ENCODE peak calls at places on chromosomes 16 and 17, in nine cellular contexts. G is A549, C is pancreas, L is sigmoid colon, O is mammary epithelial cell, Q is endothelial cell of umbilical vein, T is AG04450, Y is right atrium auricular region, D is endodermal cell. K is an unnamed sample.

GRCh38 chr16:89845417-89845816 is 17.1 kb downstream of the SPIRE2 start:
- DNase-seq in Y (no peak), C (no peak), D (no peak), L (no peak), Q (no peak), G (no peak), O (no peak), T (no peak), K (no peak)

GRCh38 chr16:89275837-89276720 is 58.6 kb downstream of the ZNF778 start:
- DNase-seq in Y (no peak), O (no peak), Q (no peak), T (no peak), G (no peak), D (no peak), L (no peak), C (no peak), K (no peak)

GRCh38 chr16:5541356-5541755 is 443.8 kb upstream of the EEF2KMT start:
- DNase-seq in O (no peak), C (no peak), L (no peak), D (peak), G (no peak), T (no peak), Q (no peak), Y (no peak), K (no peak)

GRCh38 chr16:51407199-51407598 is 256.1 kb upstream of the SALL1 start:
- DNase-seq in O (peak), D (no peak), C (no peak), G (no peak), T (no peak), Q (no peak), L (no peak), Y (no peak), K (no peak)

GRCh38 chr17:60523822-60524221 is 2.2 kb downstream of the APPBP2 start:
- DNase-seq in G (no peak), D (no peak), T (no peak), L (no peak), O (no peak), Q (peak), C (no peak), Y (no peak), K (no peak)

GRCh38 chr16:55955845-55956244 is 80.7 kb upstream of the CES5A start:
- DNase-seq in Y (peak), Q (no peak), G (no peak), L (peak), T (no peak), O (no peak), C (peak), D (no peak), K (no peak)

GRCh38 chr17:47895254-47895855 is 681 bp upstream of the SP2 start:
- DNase-seq in T (no peak), O (peak), D (no peak), C (no peak), Q (no peak), Y (peak), L (no peak), G (peak), K (no peak)

GRCh38 chr17:56034120-56034757 is 119.0 kb upstream of the ANKFN1 start:
- DNase-seq in O (no peak), G (no peak), L (no peak), Q (no peak), D (no peak), Y (no peak), T (no peak), C (no peak), K (no peak)

GRCh38 chr17:39934324-39934723 is 6.8 kb downstream of the LRRC3C start:
- DNase-seq in Y (no peak), G (no peak), O (no peak), Q (no peak), L (no peak), T (no peak), D (no peak), C (no peak), K (no peak)

GRCh38 chr16:56193951-56194726 is 2.9 kb downstream of the GNAO1 start:
- DNase-seq in G (peak), D (peak), C (peak), Q (peak), T (no peak), Y (peak), L (peak), O (peak), K (no peak)

GRCh38 chr17:50088952-50089825 is 6.0 kb upstream of the PDK2 start:
- DNase-seq in C (no peak), O (no peak), Y (no peak), L (no peak), D (no peak), T (no peak), G (no peak), Q (no peak), K (no peak)

GRCh38 chr17:80477647-80478478 is 1.5 kb upstream of the NPTX1 start:
- DNase-seq in Q (peak), G (peak), Y (no peak), L (peak), C (no peak), O (peak), D (peak), T (no peak), K (no peak)

GRCh38 chr17:50139950-50140885 is 10.3 kb upstream of the SAMD14 start:
- DNase-seq in Y (peak), T (no peak), C (peak), L (peak), D (peak), G (peak), O (peak), Q (peak), K (no peak)

GRCh38 chr16:88308441-88309173 is 74.2 kb upstream of the ZNF469 start:
- DNase-seq in T (no peak), G (no peak), D (no peak), C (no peak), Y (no peak), O (no peak), L (no peak), Q (no peak), K (no peak)

GRCh38 chr16:87661561-87661960 is 59.3 kb downstream of the JPH3 start:
- DNase-seq in T (no peak), L (no peak), G (peak), C (no peak), D (peak), O (peak), Y (no peak), Q (peak), K (no peak)

GRCh38 chr16:87586201-87586782 is 16.0 kb upstream of the JPH3 start:
- DNase-seq in O (no peak), T (no peak), D (peak), Y (no peak), C (no peak), G (no peak), L (no peak), Q (peak), K (no peak)

GRCh38 chr17:64694207-64694606 is 32.1 kb upstream of the SMURF2 start:
- DNase-seq in O (peak), L (no peak), G (peak), D (no peak), C (peak), T (no peak), Y (peak), Q (peak), K (peak)

GRCh38 chr16:11560701-11561439 is 25.8 kb downstream of the LITAF start:
- DNase-seq in O (peak), Y (no peak), Q (peak), G (no peak), C (no peak), D (peak), L (no peak), T (no peak), K (no peak)

GRCh38 chr16:24734382-24734781 is 4.9 kb downstream of the TNRC6A start:
- DNase-seq in G (no peak), C (no peak), D (no peak), Y (no peak), Q (no peak), L (no peak), T (peak), O (no peak), K (no peak)

GRCh38 chr17:42287305-42288077 is 807 bp upstream of the STAT5A start:
- DNase-seq in L (peak), D (peak), T (no peak), C (no peak), O (no peak), Q (peak), G (no peak), Y (peak), K (peak)

DNA sequence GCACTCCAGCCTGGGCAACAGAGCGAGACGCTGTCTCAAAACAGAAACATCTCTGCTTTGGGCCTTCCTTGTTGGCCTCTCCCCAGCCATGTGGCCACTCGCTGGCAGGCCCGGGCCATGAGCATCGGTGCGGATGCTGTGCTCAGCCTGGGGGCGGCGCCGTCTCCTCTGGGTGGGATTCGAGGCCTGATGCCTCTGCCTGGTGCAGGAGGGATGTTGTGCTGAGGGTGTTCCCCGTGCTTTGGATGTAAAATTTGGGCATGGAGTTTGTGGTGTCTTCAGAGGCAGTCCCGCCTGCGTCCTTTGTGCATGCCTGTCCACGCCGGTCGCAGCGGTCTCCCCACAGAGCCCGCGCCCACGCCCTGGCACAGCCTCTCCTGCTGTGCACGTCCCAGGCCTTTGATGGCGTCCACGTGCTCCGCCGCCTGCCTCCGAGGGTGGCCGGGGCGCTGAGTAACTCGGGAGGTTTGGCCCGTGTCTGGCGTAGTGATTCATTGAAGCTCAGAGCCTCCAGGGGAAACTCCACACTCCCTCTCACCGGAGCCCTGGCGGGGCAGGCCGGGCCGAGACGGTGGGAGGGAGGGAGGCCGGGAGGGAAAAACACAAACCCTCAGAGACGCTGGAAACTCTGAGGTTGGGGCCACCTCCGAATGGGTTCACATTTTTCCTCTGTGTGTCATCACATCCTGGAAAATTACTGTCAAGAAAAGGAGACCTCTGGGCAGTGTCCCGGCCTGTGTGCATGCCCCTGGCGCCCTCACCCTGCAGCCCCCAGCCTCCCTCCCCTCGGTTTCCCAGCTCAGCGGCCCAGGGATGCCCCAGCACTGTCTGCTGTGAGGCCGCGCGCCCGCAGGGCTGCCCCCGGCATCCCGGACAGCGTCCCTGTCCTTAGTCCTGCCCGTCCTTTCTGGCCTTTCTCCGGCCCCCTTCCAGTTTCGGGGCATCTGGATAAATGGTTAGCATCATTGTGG is 19.0 kb downstream of the CENPX start:
- DNase-seq in T (peak), Y (peak), C (no peak), O (peak), D (peak), L (peak), G (peak), Q (peak), K (peak)
- H3K27ac ChIP-seq in T (peak), Y (no peak), C (no peak), O (no peak), D (peak), L (peak), G (peak), Q (peak), K (peak)

GRCh38 chr16:57479422-57480126 is 6.7 kb downstream of the DOK4 start:
- DNase-seq in C (no peak), Y (no peak), G (no peak), L (no peak), O (peak), D (peak), T (no peak), Q (peak), K (no peak)

GRCh38 chr16:57480127-57480753 is 6.1 kb downstream of the DOK4 start:
- DNase-seq in Y (no peak), G (peak), D (peak), O (no peak), Q (no peak), T (no peak), C (peak), L (peak), K (peak)

GRCh38 chr16:57479043-57479421 is 7.3 kb downstream of the DOK4 start:
- DNase-seq in L (no peak), C (no peak), G (no peak), T (no peak), Y (no peak), D (peak), Q (peak), O (no peak), K (no peak)

GRCh38 chr16:57477531-57478202 is 8.6 kb downstream of the DOK4 start:
- DNase-seq in Y (no peak), C (no peak), D (peak), O (no peak), L (no peak), Q (no peak), G (no peak), T (no peak), K (no peak)

GRCh38 chr16:57478396-57479024 is 7.8 kb downstream of the DOK4 start:
- DNase-seq in G (no peak), O (no peak), C (no peak), T (no peak), Y (no peak), L (no peak), D (peak), Q (no peak), K (no peak)
- H3K4me3 ChIP-seq in G (peak), O (no peak), C (no peak), T (peak), Y (peak), L (peak), D (no peak), Q (peak), K (peak)

GRCh38 chr17:69500911-69501429 is 86.5 kb downstream of the MAP2K6 start:
- DNase-seq in Q (no peak), G (no peak), T (no peak), C (peak), L (no peak), Y (no peak), D (no peak), O (no peak), K (no peak)

GRCh38 chr17:69501591-69502468 is 87.3 kb downstream of the MAP2K6 start:
- DNase-seq in C (peak), O (peak), Y (no peak), T (peak), D (peak), G (peak), Q (peak), L (no peak), K (no peak)

GRCh38 chr17:69502488-69502887 is 88.0 kb downstream of the MAP2K6 start:
- DNase-seq in C (no peak), Y (no peak), Q (no peak), G (no peak), O (no peak), L (no peak), T (no peak), D (no peak), K (no peak)

GRCh38 chr17:69503711-69504110 is 89.2 kb downstream of the MAP2K6 start:
- DNase-seq in G (no peak), L (no peak), C (no peak), T (no peak), D (no peak), Q (no peak), Y (no peak), O (no peak), K (no peak)

GRCh38 chr17:69499301-69499700 is 84.8 kb downstream of the MAP2K6 start:
- DNase-seq in D (no peak), Q (no peak), Y (no peak), G (no peak), L (no peak), C (no peak), O (no peak), T (no peak), K (no peak)
- H3K27ac ChIP-seq in D (no peak), Q (no peak), Y (no peak), G (no peak), L (no peak), C (no peak), O (no peak), T (no peak), K (no peak)

GRCh38 chr17:9020096-9020823 is 1.1 kb upstream of the NTN1 start:
- DNase-seq in T (no peak), C (no peak), G (no peak), Q (no peak), D (peak), Y (peak), L (peak), O (no peak), K (no peak)
- H3K4me3 ChIP-seq in T (no peak), C (no peak), G (peak), Q (no peak), D (peak), Y (peak), L (peak), O (peak), K (peak)

GRCh38 chr17:199806-200603 is 18.6 kb upstream of the DOC2B start:
- DNase-seq in L (peak), T (no peak), G (no peak), O (peak), C (peak), Y (no peak), D (peak), Q (peak), K (no peak)

GRCh38 chr17:197352-197751 is 15.9 kb upstream of the DOC2B start:
- DNase-seq in O (no peak), L (peak), Q (no peak), G (no peak), Y (no peak), C (no peak), T (no peak), D (no peak), K (no peak)

GRCh38 chr17:202501-202951 is 21.1 kb upstream of the DOC2B start:
- DNase-seq in G (no peak), C (no peak), L (peak), Q (no peak), D (no peak), O (no peak), Y (no peak), T (no peak), K (no peak)

GRCh38 chr17:200604-200985 is 19.1 kb upstream of the DOC2B start:
- DNase-seq in O (no peak), C (no peak), T (no peak), Q (no peak), G (no peak), L (no peak), Y (no peak), D (no peak), K (no peak)

GRCh38 chr17:199195-199604 is 17.8 kb upstream of the DOC2B start:
- DNase-seq in O (no peak), D (no peak), L (peak), C (no peak), T (no peak), Y (no peak), Q (peak), G (no peak), K (no peak)
- H3K27ac ChIP-seq in O (no peak), D (peak), L (no peak), C (peak), T (no peak), Y (no peak), Q (no peak), G (no peak), K (no peak)

DNA sequence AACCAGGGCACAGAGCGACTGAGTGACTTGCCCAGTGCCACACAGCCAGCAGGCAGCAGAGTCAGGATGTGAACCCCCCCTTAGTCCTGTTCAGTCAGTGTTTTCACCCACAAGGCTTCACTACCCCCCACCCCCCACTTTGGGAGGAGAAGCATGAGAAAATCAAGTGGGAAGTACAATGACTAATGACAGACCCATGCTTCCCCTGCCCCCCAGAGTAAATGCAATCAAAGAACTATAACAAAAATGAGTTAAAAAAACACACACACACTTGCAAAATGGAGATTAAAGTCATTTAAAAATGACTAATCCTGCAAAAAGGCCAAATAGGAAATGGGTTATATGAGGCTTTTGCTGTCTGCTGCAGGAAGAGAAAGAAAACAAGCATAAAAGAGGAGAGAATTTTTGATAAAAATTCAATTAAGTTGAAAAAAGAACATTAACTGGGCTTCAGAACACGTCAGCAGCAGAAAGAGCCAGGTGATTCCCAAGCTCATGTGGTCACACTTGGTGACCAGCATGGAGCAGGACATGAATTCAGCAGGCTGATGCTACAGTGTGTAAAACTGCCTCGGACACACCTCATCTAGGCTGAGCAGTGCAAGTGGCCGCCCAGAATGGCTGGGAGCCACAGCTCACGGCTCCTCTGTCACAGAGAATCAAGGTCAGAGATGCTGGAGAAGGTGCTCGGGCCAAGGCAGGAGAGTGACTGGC is 212.3 kb downstream of the ZNF423 start:
- DNase-seq in Q (peak), G (no peak), D (no peak), O (no peak), L (no peak), T (no peak), Y (no peak), C (no peak), K (peak)
- H3K4me3 ChIP-seq in Q (no peak), G (no peak), D (no peak), O (no peak), L (no peak), T (no peak), Y (no peak), C (no peak), K (no peak)

GRCh38 chr16:66996324-66996982 is 8.1 kb downstream of the CES4A start:
- DNase-seq in D (no peak), Q (no peak), G (no peak), C (peak), T (peak), Y (peak), L (peak), O (peak), K (peak)
- H3K27ac ChIP-seq in D (no peak), Q (no peak), G (peak), C (peak), T (no peak), Y (peak), L (peak), O (no peak), K (peak)

DNA sequence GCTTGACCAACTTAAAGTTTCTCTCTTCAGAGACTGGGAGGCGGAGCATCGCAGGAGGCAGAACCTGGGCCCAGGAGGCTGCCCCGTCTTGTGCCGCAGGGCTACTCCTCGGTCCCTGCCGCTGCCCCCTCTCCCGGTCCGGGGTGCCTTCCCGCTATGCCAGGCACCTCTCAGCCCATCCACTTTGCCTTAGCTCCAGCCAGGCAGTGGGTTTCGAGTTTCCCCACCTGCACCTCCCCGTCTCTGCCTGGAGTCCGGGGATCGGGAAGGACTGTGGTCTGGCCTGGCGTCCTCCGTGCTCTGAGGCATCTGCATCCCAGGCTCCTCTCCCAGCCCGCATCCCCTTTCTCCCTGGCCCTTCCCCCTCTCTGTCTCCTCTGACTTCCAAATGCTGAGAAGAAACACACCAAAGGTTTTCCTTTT is 26.7 kb upstream of the PIK3R6 start:
- DNase-seq in Y (no peak), L (no peak), G (no peak), O (no peak), D (peak), Q (no peak), T (no peak), C (no peak), K (peak)
- H3K4me3 ChIP-seq in Y (no peak), L (peak), G (no peak), O (no peak), D (no peak), Q (no peak), T (no peak), C (no peak), K (no peak)

K was measured in coronary artery.